ENCODE peak calls at places on chromosomes 3 and 15, in five cellular contexts. P is fibroblast of lung, G is GM23248, Y is H1, U is K562. S is an unnamed sample. For H4K20me1, the result is how much of the 10 kb centered on the place peaks cover.

GRCh38 chr3:13262493-13263211 is 157.5 kb downstream of the NUP210 start:
- DNase-seq in G (no peak), U (no peak), Y (no peak), P (no peak), S (no peak)

GRCh38 chr3:53836084-53836872 is 9.9 kb downstream of the CHDH start:
- DNase-seq in U (no peak), Y (no peak), G (no peak), P (no peak), S (no peak)

GRCh38 chr3:44509985-44510360 is 32.5 kb upstream of the ZNF445 start:
- DNase-seq in P (peak), Y (no peak), G (peak), U (peak), S (no peak)

GRCh38 chr15:32855942-32856341 is 138.1 kb downstream of the GREM1 start:
- DNase-seq in Y (no peak), P (peak), G (peak), U (no peak), S (peak)

GRCh38 chr15:101578443-101578894 is 73.7 kb downstream of the TM2D3 start:
- DNase-seq in G (peak), U (peak), P (no peak), Y (peak), S (no peak)

GRCh38 chr15:52331490-52332240 is 36.1 kb upstream of the MYO5C start:
- DNase-seq in P (peak), G (peak), U (no peak), Y (no peak), S (no peak)

GRCh38 chr3:138912237-138912636 is 34.7 kb downstream of the FOXL2 start:
- DNase-seq in P (no peak), G (no peak), U (peak), Y (no peak), S (peak)

GRCh38 chr3:117610156-117610555 is 900.6 kb downstream of the TUSC7 start:
- DNase-seq in G (no peak), U (no peak), P (no peak), Y (no peak), S (no peak)

GRCh38 chr3:112349557-112349956 is 16.6 kb downstream of the CD200 start:
- DNase-seq in Y (no peak), G (no peak), U (no peak), P (no peak), S (no peak)

GRCh38 chr15:69997701-69998273 is 99.9 kb downstream of the TLE3 start:
- DNase-seq in P (peak), Y (no peak), G (peak), U (no peak), S (peak)

GRCh38 chr3:64560802-64561502 is 126.8 kb downstream of the ADAMTS9 start:
- DNase-seq in G (peak), Y (no peak), U (no peak), P (no peak), S (no peak)

GRCh38 chr15:61228025-61228901 is 839 bp downstream of the RORA start:
- DNase-seq in G (peak), P (peak), Y (peak), U (no peak), S (peak)

GRCh38 chr15:48340111-48340510 is 8.9 kb downstream of the DUT start:
- DNase-seq in G (no peak), U (no peak), Y (no peak), P (no peak), S (no peak)

GRCh38 chr3:163877805-163878204 is 1200.5 kb downstream of the SI start:
- DNase-seq in P (no peak), U (no peak), Y (no peak), G (no peak), S (no peak)

GRCh38 chr3:139353920-139354556 is 10.2 kb downstream of the MRPS22 start:
- DNase-seq in U (peak), G (peak), Y (no peak), P (peak), S (peak)

GRCh38 chr3:57942872-57943283 is 65.3 kb upstream of the FLNB start:
- DNase-seq in U (no peak), G (peak), P (no peak), Y (no peak), S (no peak)

GRCh38 chr15:68792901-68793766 is 27.6 kb downstream of the ANP32A start:
- DNase-seq in G (no peak), P (no peak), U (no peak), Y (no peak), S (no peak)

GRCh38 chr3:74532446-74532845 is 82.0 kb downstream of the CNTN3 start:
- DNase-seq in G (peak), Y (no peak), P (peak), U (no peak), S (no peak)

GRCh38 chr3:133476971-133477375 is 77.1 kb downstream of the BFSP2 start:
- DNase-seq in P (no peak), U (no peak), G (no peak), Y (no peak), S (no peak)

GRCh38 chr3:161851941-161852566 is 355.4 kb downstream of the OTOL1 start:
- DNase-seq in P (peak), Y (peak), U (peak), G (peak), S (no peak)

GRCh38 chr15:93305306-93305705 is 216.3 kb upstream of the RGMA start:
- DNase-seq in G (no peak), Y (no peak), P (no peak), U (no peak), S (no peak)

GRCh38 chr3:172085557-172085895 is 46.1 kb downstream of the FNDC3B start:
- DNase-seq in Y (no peak), G (no peak), U (no peak), P (peak), S (no peak)

GRCh38 chr3:130783629-130784028 is 37.0 kb upstream of the PIK3R4 start:
- DNase-seq in P (peak), G (no peak), U (no peak), Y (no peak), S (no peak)

GRCh38 chr15:69652906-69653305 is 200.3 kb downstream of the RPLP1 start:
- DNase-seq in U (no peak), P (no peak), Y (no peak), G (no peak), S (no peak)

GRCh38 chr3:173058229-173058628 is 82.8 kb downstream of the SPATA16 start:
- DNase-seq in Y (no peak), G (no peak), P (no peak), U (no peak), S (no peak)

GRCh38 chr3:139597947-139598346 is 58.4 kb upstream of the RBP1 start:
- DNase-seq in P (no peak), G (no peak), U (no peak), Y (no peak), S (no peak)

GRCh38 chr3:1082024-1082633 is 10.7 kb upstream of the CNTN6 start:
- DNase-seq in Y (peak), P (peak), G (peak), U (peak), S (no peak)

GRCh38 chr15:63323798-63324651 is 46.6 kb downstream of the APH1B start:
- DNase-seq in Y (no peak), U (no peak), P (peak), G (peak), S (no peak)

GRCh38 chr3:126679831-126680677 is 24.0 kb upstream of the CHCHD6 start:
- DNase-seq in Y (no peak), U (no peak), P (no peak), G (peak), S (no peak)

GRCh38 chr3:59658236-59658635 is 608.4 kb upstream of the CFAP20DC start:
- DNase-seq in U (no peak), Y (no peak), P (no peak), G (no peak), S (peak)

GRCh38 chr15:91548588-91548987 is 304.9 kb upstream of the SLCO3A1 start:
- DNase-seq in P (peak), U (no peak), Y (no peak), G (no peak), S (no peak)

GRCh38 chr15:30001592-30001991 is 81.2 kb upstream of the GOLGA8J start:
- DNase-seq in Y (no peak), G (no peak), P (no peak), U (no peak), S (no peak)

GRCh38 chr3:127015282-127016042 is 32.5 kb downstream of the PLXNA1 start:
- DNase-seq in Y (no peak), P (peak), U (peak), G (no peak), S (no peak)

GRCh38 chr15:90530250-90531051 is 728 bp downstream of the CRTC3 start:
- DNase-seq in G (peak), Y (peak), P (peak), U (peak), S (peak)

GRCh38 chr15:60525640-60526039 is 46.7 kb upstream of the ICE2 start:
- DNase-seq in P (no peak), Y (no peak), G (no peak), U (no peak), S (no peak)

GRCh38 chr3:49054344-49054862 is 25.2 kb upstream of the IMPDH2 start:
- DNase-seq in P (no peak), U (no peak), Y (no peak), G (no peak), S (no peak)

GRCh38 chr3:185422677-185423076 is 59.7 kb downstream of the MAP3K13 start:
- DNase-seq in Y (no peak), U (no peak), P (no peak), G (no peak), S (no peak)

GRCh38 chr3:185421577-185422232 is 58.8 kb downstream of the MAP3K13 start:
- DNase-seq in U (no peak), G (no peak), Y (no peak), P (no peak), S (no peak)

GRCh38 chr3:185420762-185421161 is 57.8 kb downstream of the MAP3K13 start:
- DNase-seq in P (peak), U (no peak), Y (no peak), G (no peak), S (no peak)

GRCh38 chr3:185424435-185424834 is 61.5 kb downstream of the MAP3K13 start:
- DNase-seq in P (no peak), G (no peak), Y (no peak), U (no peak), S (no peak)

GRCh38 chr3:185423178-185423577 is 60.2 kb downstream of the MAP3K13 start:
- DNase-seq in P (peak), U (no peak), G (peak), Y (no peak), S (no peak)
- H2AFZ ChIP-seq in P (no peak), U (no peak), G (no peak), Y (no peak), S (no peak)

GRCh38 chr3:72195895-72196294 is 410.9 kb upstream of the PROK2 start:
- DNase-seq in U (no peak), G (no peak), P (no peak), Y (no peak), S (no peak)
- H3K4me3 ChIP-seq in U (no peak), G (no peak), P (no peak), Y (no peak), S (no peak)

GRCh38 chr15:64857421-64857820 is 15.7 kb downstream of the PLEKHO2 start:
- DNase-seq in Y (no peak), P (peak), G (peak), U (no peak), S (peak)
- H4K20me1 ChIP-seq in Y (under half), P (under half), G (under half), U (under half), S (under half)

GRCh38 chr3:34882764-34883163 is 756.6 kb upstream of the ARPP21 start:
- DNase-seq in G (no peak), Y (no peak), U (no peak), P (no peak), S (no peak)
- H2AFZ ChIP-seq in G (no peak), Y (no peak), U (no peak), P (no peak), S (no peak)

GRCh38 chr3:56917740-56918568 is 116.2 kb upstream of the ARHGEF3 start:
- DNase-seq in P (no peak), Y (no peak), G (no peak), U (no peak), S (no peak)
- H3K4me3 ChIP-seq in P (no peak), Y (no peak), G (no peak), U (no peak), S (no peak)

DNA sequence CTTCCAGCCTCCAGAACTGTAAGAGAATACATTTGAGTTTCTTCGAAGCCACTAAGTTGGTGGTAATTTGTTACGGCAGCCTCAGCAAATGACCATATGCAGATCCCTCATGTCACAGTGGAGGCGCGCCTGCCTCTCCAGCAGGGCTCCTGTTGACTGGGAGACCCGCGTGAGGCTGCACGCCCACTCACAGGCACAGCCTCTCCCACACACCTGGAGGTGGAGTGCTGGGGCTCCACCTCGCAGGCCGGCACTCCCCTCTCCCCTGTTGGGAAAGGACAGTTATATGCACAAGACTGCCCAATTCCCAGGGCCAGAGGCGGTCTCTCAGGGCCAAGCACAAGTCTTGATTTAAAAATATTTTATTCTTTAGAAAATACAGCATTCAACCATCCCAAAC is 2.8 kb upstream of the TLR9 start:
- DNase-seq in P (no peak), U (no peak), Y (no peak), G (no peak), S (peak)
- H4K20me1 ChIP-seq in P (under half), U (under half), Y (under half), G (under half), S (under half)

GRCh38 chr3:110679235-110679634 is 392.4 kb upstream of the NECTIN3 start:
- DNase-seq in G (no peak), P (no peak), Y (no peak), U (no peak), S (no peak)
- H2AFZ ChIP-seq in G (no peak), P (no peak), Y (no peak), U (no peak), S (no peak)

DNA sequence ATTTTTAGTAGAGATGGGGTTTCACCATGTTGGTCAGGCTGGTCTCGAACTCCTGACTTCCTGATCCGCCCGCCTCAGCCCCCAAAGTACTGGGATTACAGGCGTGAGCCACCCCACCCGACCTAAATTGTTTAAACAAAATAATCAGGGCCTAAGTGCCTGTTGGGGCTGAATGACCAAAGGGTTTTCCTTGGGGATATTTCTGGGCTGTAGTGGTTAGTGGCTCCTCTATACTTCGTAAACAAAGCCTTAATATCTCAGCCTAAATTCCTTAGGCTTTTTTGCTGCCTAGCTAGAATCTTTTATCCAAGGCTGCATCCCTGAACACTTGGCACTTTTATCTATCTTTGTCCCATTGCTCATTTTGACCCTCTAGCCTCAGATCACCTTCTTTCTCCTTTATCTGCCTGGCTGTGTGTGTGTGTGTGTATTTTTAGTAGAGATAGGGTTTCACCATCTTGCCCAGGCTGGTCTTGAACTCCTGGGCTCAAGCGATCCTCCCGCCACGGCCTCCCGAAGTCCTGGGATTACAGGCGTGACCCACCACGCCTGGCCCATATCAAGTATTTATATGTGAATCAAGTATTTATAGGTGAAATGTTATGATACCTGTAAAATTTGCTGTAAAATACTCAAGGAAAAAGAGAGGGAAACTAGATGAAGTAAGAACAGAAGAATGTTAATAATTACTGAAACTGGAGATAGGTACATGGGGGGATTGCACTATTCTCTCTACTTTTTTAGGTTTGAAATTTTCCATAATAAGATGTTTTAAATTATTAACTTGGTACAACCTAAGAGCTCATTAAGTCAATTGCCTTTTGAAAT is 1.8 kb downstream of the NUSAP1 start:
- DNase-seq in U (no peak), P (no peak), Y (no peak), G (no peak), S (no peak)
- H3K4me3 ChIP-seq in U (peak), P (no peak), Y (peak), G (peak), S (peak)

DNA sequence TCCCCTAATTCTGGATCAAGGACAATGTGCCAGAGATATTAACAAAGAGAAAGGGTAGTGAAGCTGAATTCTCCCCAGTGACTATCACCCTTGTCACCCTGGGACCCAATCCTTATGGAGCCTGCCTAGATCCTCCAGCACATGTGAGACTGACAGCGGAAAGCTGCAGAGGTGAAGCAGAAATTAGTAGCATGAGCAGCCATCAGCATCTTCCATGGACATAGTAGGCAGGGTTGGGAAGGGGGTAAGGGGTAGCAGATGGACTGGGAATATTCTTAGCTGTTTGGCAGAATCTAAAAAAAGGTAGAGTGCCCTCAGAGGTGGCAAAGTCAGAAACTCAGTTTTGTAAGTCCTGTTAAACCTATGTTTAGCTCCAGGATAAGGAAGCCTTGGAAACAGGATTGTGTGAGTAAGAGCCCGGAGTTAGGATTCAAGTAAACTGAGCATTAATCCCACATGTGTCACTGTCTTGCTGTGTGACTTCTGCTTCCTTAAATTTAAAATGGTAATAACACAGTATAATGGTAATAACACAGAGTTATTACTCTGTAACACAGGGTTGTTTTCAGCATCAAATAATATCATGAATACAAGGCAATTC is 14.5 kb downstream of the GOLIM4 start:
- DNase-seq in P (peak), Y (no peak), U (no peak), G (peak), S (peak)
- H4K20me1 ChIP-seq in P (under half), Y (under half), U (under half), G (under half), S (under half)

S was measured in osteoblast.